ENCODE peak calls at places on chromosomes 6 and 20, in seven cellular contexts. Q is GM23338, I is PC-9, Y is hepatocyte, J is MM.1S, F is HCT116, G is GM23248. K is an unnamed sample. For H3K9me2, the result is how much of the 10 kb centered on the place peaks cover.

GRCh38 chr6:548517-548916 is 108.4 kb downstream of the HUS1B start:
- DNase-seq in J (no peak), I (no peak), Q (no peak), Y (no peak), F (no peak), G (no peak), K (no peak)

GRCh38 chr6:41901882-41902519 is 6.8 kb upstream of the USP49 start:
- DNase-seq in Y (no peak), Q (peak), F (no peak), J (no peak), G (peak), I (no peak), K (peak)

GRCh38 chr6:147106759-147107401 is 97.3 kb upstream of the STXBP5 start:
- DNase-seq in F (no peak), Q (no peak), I (no peak), G (peak), Y (peak), J (no peak), K (no peak)

GRCh38 chr6:84825461-84825860 is 61.1 kb upstream of the TBX18 start:
- DNase-seq in I (no peak), Y (peak), G (peak), J (no peak), F (no peak), Q (no peak), K (peak)

GRCh38 chr20:48180637-48181036 is 395.4 kb upstream of the SULF2 start:
- DNase-seq in J (no peak), I (peak), Y (no peak), Q (no peak), F (no peak), G (no peak), K (peak)

GRCh38 chr6:2482773-2483172 is 237.4 kb upstream of the GMDS start:
- DNase-seq in F (peak), I (no peak), Y (no peak), Q (peak), G (no peak), J (no peak), K (no peak)

GRCh38 chr20:4962257-4962855 is 39.0 kb downstream of the SLC23A2 start:
- DNase-seq in I (no peak), Q (no peak), G (no peak), J (peak), F (no peak), Y (no peak), K (no peak)

GRCh38 chr6:14026831-14027539 is 90.6 kb upstream of the CD83 start:
- DNase-seq in J (no peak), G (no peak), Y (no peak), F (no peak), I (no peak), Q (no peak), K (no peak)

GRCh38 chr20:22452442-22453011 is 131.8 kb downstream of the FOXA2 start:
- DNase-seq in J (no peak), Q (no peak), I (no peak), Y (no peak), F (no peak), G (no peak), K (no peak)

GRCh38 chr20:59560588-59561227 is 43.6 kb upstream of the PHACTR3 start:
- DNase-seq in Q (peak), F (peak), I (no peak), Y (peak), J (peak), G (peak), K (peak)

GRCh38 chr6:73314577-73315492 is 39.2 kb downstream of the DPPA5 start:
- DNase-seq in J (no peak), I (no peak), Y (no peak), Q (peak), F (no peak), G (peak), K (no peak)

GRCh38 chr6:84618836-84619235 is 145.6 kb downstream of the TBX18 start:
- DNase-seq in Q (peak), G (peak), F (no peak), I (no peak), J (no peak), Y (no peak), K (peak)

GRCh38 chr6:52423971-52424381 is 3.8 kb downstream of the EFHC1 start:
- DNase-seq in I (peak), J (no peak), Q (peak), G (peak), Y (no peak), F (no peak), K (peak)

GRCh38 chr6:10310826-10311225 is 104.0 kb downstream of the TFAP2A start:
- DNase-seq in Q (no peak), G (no peak), Y (no peak), J (no peak), F (peak), I (peak), K (no peak)
- H3K9me2 ChIP-seq in Q (under half), G (under half), Y (under half), J (under half), F (under half), I (under half), K (under half)

DNA sequence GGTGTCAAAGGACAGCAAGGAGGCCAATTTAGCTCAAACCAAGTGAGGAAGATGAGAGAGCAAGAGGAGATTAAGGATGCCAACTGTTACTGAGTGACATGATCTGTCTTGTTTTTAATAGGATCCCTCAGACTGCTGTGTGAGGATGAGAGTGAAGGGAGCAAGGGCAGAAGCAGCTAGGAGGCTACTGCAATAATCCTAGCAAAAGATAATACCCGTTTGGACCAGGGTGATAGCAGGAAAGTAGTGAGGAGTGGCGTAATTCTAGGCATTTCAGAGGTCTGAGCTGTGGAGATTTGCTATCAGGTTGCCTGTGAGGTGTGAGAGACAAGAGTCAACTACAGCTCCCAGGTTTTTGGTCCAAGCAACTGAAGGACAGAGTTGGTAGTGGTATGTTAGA is 14.7 kb downstream of the UBE2V1 start:
- DNase-seq in Y (no peak), F (no peak), Q (no peak), I (no peak), G (no peak), J (no peak), K (no peak)
- H3K27ac ChIP-seq in Y (no peak), F (no peak), Q (no peak), I (no peak), G (no peak), J (no peak), K (no peak)

GRCh38 chr6:37705239-37706051 is 7.8 kb upstream of the MDGA1 start:
- DNase-seq in J (peak), I (no peak), Q (peak), F (no peak), Y (peak), G (peak), K (peak)
- TF ChIP-seq EZH2 in J (no peak), I (no peak), Q (no peak), F (no peak), Y (no peak), G (no peak), K (no peak)

GRCh38 chr6:126268087-126268486 is 71.8 kb upstream of the CENPW start:
- DNase-seq in F (no peak), J (no peak), G (no peak), I (peak), Q (no peak), Y (no peak), K (no peak)
- H3K9me2 ChIP-seq in F (under half), J (under half), G (under half), I (under half), Q (under half), Y (under half), K (under half)

GRCh38 chr20:49279677-49280462 is 2.0 kb upstream of the ZNFX1 start:
- DNase-seq in Q (no peak), Y (peak), I (peak), G (peak), J (no peak), F (no peak), K (no peak)
- H3K27ac ChIP-seq in Q (peak), Y (peak), I (peak), G (peak), J (no peak), F (peak), K (peak)

K was measured in PC-3.